ENCODE peak calls at places on chromosomes 11 and 22, in five cellular contexts. One of them, this sample, is unnamed.

GRCh38 chr11:116730568-116730967 is 42.2 kb downstream of the BUD13 start:
- DNase-seq in AG04450: no peak
- DNase-seq in OCI-LY7: no peak
- DNase-seq in osteoblast: no peak
- DNase-seq in tibial nerve: no peak
- DNase-seq in this sample: no peak

GRCh38 chr11:2420502-2421225 is 20.1 kb downstream of the TSSC4 start:
- DNase-seq in AG04450: peak
- DNase-seq in OCI-LY7: peak
- DNase-seq in osteoblast: peak
- DNase-seq in tibial nerve: peak
- DNase-seq in this sample: peak

GRCh38 chr11:14547440-14547839 is 27.3 kb upstream of the PSMA1 start:
- DNase-seq in AG04450: no peak
- DNase-seq in OCI-LY7: no peak
- DNase-seq in osteoblast: no peak
- DNase-seq in tibial nerve: no peak
- DNase-seq in this sample: no peak

GRCh38 chr11:27174026-27174425 is 133.4 kb downstream of the BBOX1 start:
- DNase-seq in AG04450: no peak
- DNase-seq in OCI-LY7: no peak
- DNase-seq in osteoblast: no peak
- DNase-seq in tibial nerve: no peak
- DNase-seq in this sample: no peak

GRCh38 chr11:130897262-130898182 is 18.8 kb downstream of the SNX19 start:
- DNase-seq in AG04450: peak
- DNase-seq in OCI-LY7: no peak
- DNase-seq in osteoblast: peak
- DNase-seq in tibial nerve: peak
- DNase-seq in this sample: peak

GRCh38 chr22:50304528-50305392 is 2.7 kb downstream of the PLXNB2 start:
- DNase-seq in AG04450: no peak
- DNase-seq in OCI-LY7: no peak
- DNase-seq in osteoblast: peak
- DNase-seq in tibial nerve: no peak
- DNase-seq in this sample: no peak

GRCh38 chr11:34647131-34647530 is 26.2 kb downstream of the EHF start:
- DNase-seq in AG04450: no peak
- DNase-seq in OCI-LY7: no peak
- DNase-seq in osteoblast: no peak
- DNase-seq in tibial nerve: no peak
- DNase-seq in this sample: no peak

GRCh38 chr11:67442504-67443398 is 525 bp downstream of the CORO1B start:
- DNase-seq in AG04450: no peak
- DNase-seq in OCI-LY7: peak
- DNase-seq in osteoblast: peak
- DNase-seq in tibial nerve: no peak
- DNase-seq in this sample: no peak

GRCh38 chr11:134332189-134332631 is 422 bp downstream of the GLB1L2 start:
- DNase-seq in AG04450: no peak
- DNase-seq in OCI-LY7: no peak
- DNase-seq in osteoblast: no peak
- DNase-seq in tibial nerve: no peak
- DNase-seq in this sample: no peak

GRCh38 chr11:43576834-43577521 is 103.6 kb upstream of the HSD17B12 start:
- DNase-seq in AG04450: no peak
- DNase-seq in OCI-LY7: no peak
- DNase-seq in osteoblast: peak
- DNase-seq in tibial nerve: no peak
- DNase-seq in this sample: no peak

GRCh38 chr22:46082633-46083032 is 67.7 kb upstream of the PPARA start:
- DNase-seq in AG04450: no peak
- DNase-seq in OCI-LY7: no peak
- DNase-seq in osteoblast: no peak
- DNase-seq in tibial nerve: no peak
- DNase-seq in this sample: no peak
- H3K4me3 ChIP-seq in AG04450: no peak
- H3K4me3 ChIP-seq in OCI-LY7: no peak
- H3K4me3 ChIP-seq in osteoblast: peak
- H3K4me3 ChIP-seq in tibial nerve: peak
- H3K4me3 ChIP-seq in this sample: no peak

GRCh38 chr22:46010177-46010867 is 33.4 kb upstream of the WNT7B start:
- DNase-seq in AG04450: no peak
- DNase-seq in OCI-LY7: no peak
- DNase-seq in osteoblast: peak
- DNase-seq in tibial nerve: no peak
- DNase-seq in this sample: peak
- H3K27ac ChIP-seq in AG04450: no peak
- H3K27ac ChIP-seq in OCI-LY7: no peak
- H3K27ac ChIP-seq in osteoblast: peak
- H3K27ac ChIP-seq in tibial nerve: no peak
- H3K27ac ChIP-seq in this sample: peak

DNA sequence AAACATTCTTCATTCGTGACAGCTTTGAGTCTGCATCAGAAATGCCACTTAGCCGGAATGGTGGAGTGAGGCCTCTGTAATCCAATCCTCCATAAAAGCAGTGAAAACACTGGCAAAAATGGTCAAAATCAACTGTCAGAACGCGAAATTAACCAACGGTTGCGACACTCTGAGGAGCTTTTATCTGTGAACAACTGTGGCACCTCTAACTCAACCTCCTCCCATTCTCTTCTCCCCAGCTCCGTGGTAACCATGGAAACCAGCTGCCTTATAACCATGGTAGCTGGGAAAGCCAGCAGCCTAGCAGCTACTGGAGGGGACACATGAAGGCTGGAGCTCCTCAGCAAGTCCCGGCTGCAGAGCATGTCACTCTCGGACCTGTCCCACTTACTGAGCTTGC is 20.3 kb downstream of the AP2A2 start:
- DNase-seq in AG04450: no peak
- DNase-seq in OCI-LY7: no peak
- DNase-seq in osteoblast: no peak
- DNase-seq in tibial nerve: no peak
- DNase-seq in this sample: no peak
- H3K4me3 ChIP-seq in AG04450: no peak
- H3K4me3 ChIP-seq in OCI-LY7: no peak
- H3K4me3 ChIP-seq in osteoblast: no peak
- H3K4me3 ChIP-seq in tibial nerve: no peak
- H3K4me3 ChIP-seq in this sample: no peak

DNA sequence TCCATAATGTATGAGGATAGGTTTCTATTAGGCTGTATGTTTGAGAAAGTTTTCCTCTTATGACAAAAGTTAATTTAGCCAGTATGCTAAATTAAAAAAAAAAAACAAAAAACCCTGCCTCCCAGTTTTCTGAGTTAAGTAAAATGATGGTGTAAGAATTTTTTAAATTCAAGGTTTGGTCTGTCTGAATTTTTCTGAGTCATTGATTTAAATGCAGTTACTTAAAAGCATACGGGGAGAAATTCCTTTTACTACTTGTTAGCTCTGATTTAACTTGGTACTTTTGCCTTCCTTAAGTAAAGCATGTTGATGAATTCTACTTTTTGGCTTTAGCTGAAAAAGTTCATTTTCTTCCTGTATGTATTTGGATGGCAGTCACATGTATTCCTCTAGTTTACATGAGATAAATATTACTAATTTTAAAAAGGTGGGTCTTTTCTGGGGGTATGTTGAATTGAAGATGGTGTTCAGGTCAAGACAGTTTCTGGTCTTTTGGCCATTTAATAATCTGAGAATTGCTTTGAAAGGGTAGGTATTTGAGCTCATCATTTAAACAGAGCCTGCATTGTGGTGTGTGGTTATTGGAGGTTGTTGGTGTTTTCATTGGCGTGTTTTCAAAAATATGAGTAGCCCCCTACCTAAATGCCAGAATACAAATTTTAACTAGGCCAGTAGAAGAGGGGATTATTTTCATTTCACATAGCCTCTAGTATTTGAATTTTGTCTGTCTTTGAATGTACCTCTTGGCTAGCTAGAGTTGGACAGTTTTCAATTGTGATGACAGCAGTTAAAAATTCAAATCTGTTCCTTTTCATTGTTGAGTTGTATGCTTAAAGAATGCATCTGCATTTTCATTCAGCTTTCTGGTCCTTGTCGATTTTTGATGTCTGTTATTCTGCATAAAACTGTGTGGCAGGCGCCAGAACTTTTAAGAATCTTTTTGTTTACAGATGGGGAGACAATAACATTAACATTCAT is 64.7 kb downstream of the MTMR3 start:
- DNase-seq in AG04450: no peak
- DNase-seq in OCI-LY7: no peak
- DNase-seq in osteoblast: peak
- DNase-seq in tibial nerve: no peak
- DNase-seq in this sample: no peak
- H3K27ac ChIP-seq in AG04450: no peak
- H3K27ac ChIP-seq in OCI-LY7: no peak
- H3K27ac ChIP-seq in osteoblast: peak
- H3K27ac ChIP-seq in tibial nerve: no peak
- H3K27ac ChIP-seq in this sample: no peak

DNA sequence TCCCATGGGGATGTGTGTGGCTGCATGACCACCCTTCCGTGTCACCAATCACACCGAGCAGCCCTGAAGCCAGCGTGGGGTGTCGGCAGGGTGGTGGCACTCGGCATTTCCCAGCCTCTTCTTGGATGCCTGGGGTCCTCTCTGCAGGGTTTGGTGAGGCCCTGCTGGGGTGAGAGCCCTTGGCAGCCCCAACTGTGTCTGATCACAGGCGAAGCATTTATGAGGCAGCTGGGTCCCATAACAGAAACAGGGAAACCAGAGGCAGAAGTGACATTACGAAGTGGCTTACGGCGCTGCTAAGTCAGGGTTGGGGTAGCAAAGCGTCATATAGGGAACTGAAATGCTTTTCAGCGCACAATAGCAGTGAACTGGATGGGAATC is 92.3 kb upstream of the SEPTIN5 start:
- DNase-seq in AG04450: no peak
- DNase-seq in OCI-LY7: peak
- DNase-seq in osteoblast: peak
- DNase-seq in tibial nerve: no peak
- DNase-seq in this sample: peak
- H3K4me3 ChIP-seq in AG04450: no peak
- H3K4me3 ChIP-seq in OCI-LY7: peak
- H3K4me3 ChIP-seq in osteoblast: no peak
- H3K4me3 ChIP-seq in tibial nerve: no peak
- H3K4me3 ChIP-seq in this sample: no peak

GRCh38 chr22:17376950-17377349 is 7.7 kb downstream of the CECR2 start:
- DNase-seq in AG04450: no peak
- DNase-seq in OCI-LY7: no peak
- DNase-seq in osteoblast: no peak
- DNase-seq in tibial nerve: no peak
- DNase-seq in this sample: no peak

GRCh38 chr22:17371446-17371845 is 2.2 kb downstream of the CECR2 start:
- DNase-seq in AG04450: no peak
- DNase-seq in OCI-LY7: no peak
- DNase-seq in osteoblast: no peak
- DNase-seq in tibial nerve: no peak
- DNase-seq in this sample: no peak

GRCh38 chr22:17375914-17376614 is 6.8 kb downstream of the CECR2 start:
- DNase-seq in AG04450: no peak
- DNase-seq in OCI-LY7: no peak
- DNase-seq in osteoblast: no peak
- DNase-seq in tibial nerve: no peak
- DNase-seq in this sample: no peak

GRCh38 chr22:17370766-17371181 is 1.5 kb downstream of the CECR2 start:
- DNase-seq in AG04450: no peak
- DNase-seq in OCI-LY7: no peak
- DNase-seq in osteoblast: no peak
- DNase-seq in tibial nerve: no peak
- DNase-seq in this sample: no peak

DNA sequence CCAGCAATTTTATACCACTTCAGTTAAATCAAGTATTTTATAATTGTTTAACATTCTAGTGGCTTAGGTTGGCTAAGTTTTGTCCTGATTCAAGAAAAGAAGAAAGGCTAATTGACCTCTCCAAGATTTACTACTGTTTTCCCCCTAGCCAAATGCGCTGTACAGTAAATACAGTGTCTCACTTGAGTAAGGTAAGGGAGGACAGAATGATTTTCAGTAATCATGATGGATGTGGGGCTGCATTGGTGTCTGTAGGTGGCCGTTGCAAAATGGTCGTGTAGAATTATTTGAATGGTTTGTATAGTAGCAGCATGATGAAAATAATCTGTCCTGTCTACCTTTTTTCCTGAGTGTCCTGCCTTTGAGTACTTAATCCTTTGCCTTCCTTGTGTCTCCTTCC is 4.6 kb downstream of the CECR2 start:
- DNase-seq in AG04450: no peak
- DNase-seq in OCI-LY7: no peak
- DNase-seq in osteoblast: no peak
- DNase-seq in tibial nerve: no peak
- DNase-seq in this sample: no peak
- H3K27ac ChIP-seq in AG04450: no peak
- H3K27ac ChIP-seq in OCI-LY7: no peak
- H3K27ac ChIP-seq in osteoblast: no peak
- H3K27ac ChIP-seq in tibial nerve: no peak
- H3K27ac ChIP-seq in this sample: no peak